ENCODE peak calls at places on chromosome 14, in eight cellular contexts. H is H1, Q is uterus, N is endothelial cell of umbilical vein, A is HepG2, K is IMR-90, M is transverse colon, O is tibial nerve. R is an unnamed sample.

GRCh38 chr14:34536951-34537676 is 2.4 kb downstream of the EAPP start:
- DNase-seq in H (no peak), Q (no peak), N (no peak), A (no peak), K (peak), M (no peak), O (no peak), R (no peak)

GRCh38 chr14:64741200-64741599 is 37.0 kb downstream of the PLEKHG3 start:
- DNase-seq in H (no peak), Q (no peak), N (no peak), A (no peak), K (no peak), M (no peak), O (no peak), R (no peak)

GRCh38 chr14:90275820-90276219 is 19.5 kb downstream of the PSMC1 start:
- DNase-seq in H (no peak), Q (no peak), N (peak), A (no peak), K (no peak), M (no peak), O (no peak), R (no peak)

GRCh38 chr14:89232366-89233070 is 184.5 kb downstream of the FOXN3 start:
- DNase-seq in H (no peak), Q (no peak), N (no peak), A (peak), K (no peak), M (no peak), O (no peak), R (no peak)

GRCh38 chr14:24425704-24426103 is 3.8 kb downstream of the CBLN3 start:
- DNase-seq in H (no peak), Q (no peak), N (peak), A (peak), K (peak), M (no peak), O (no peak), R (no peak)

GRCh38 chr14:80434574-80435321 is 223.4 kb upstream of the DIO2 start:
- DNase-seq in H (no peak), Q (no peak), N (no peak), A (no peak), K (peak), M (no peak), O (no peak), R (no peak)

GRCh38 chr14:35378638-35379568 is 25.6 kb downstream of the NFKBIA start:
- DNase-seq in H (no peak), Q (no peak), N (no peak), A (no peak), K (no peak), M (peak), O (no peak), R (no peak)

GRCh38 chr14:88986146-88986841 is 161.8 kb downstream of the TTC8 start:
- DNase-seq in H (no peak), Q (no peak), N (no peak), A (no peak), K (peak), M (no peak), O (no peak), R (no peak)

GRCh38 chr14:22180045-22180444 is 409.0 kb downstream of the DAD1 start:
- DNase-seq in H (no peak), Q (no peak), N (no peak), A (no peak), K (no peak), M (no peak), O (no peak), R (no peak)

GRCh38 chr14:68677476-68677875 is 115.4 kb downstream of the ZFP36L1 start:
- DNase-seq in H (no peak), Q (no peak), N (no peak), A (no peak), K (no peak), M (no peak), O (no peak), R (no peak)

GRCh38 chr14:73325630-73326299 is 88.5 kb downstream of the PAPLN start:
- DNase-seq in H (no peak), Q (no peak), N (no peak), A (no peak), K (no peak), M (no peak), O (no peak), R (no peak)

GRCh38 chr14:36504805-36505192 is 15.2 kb downstream of the NKX2-1 start:
- DNase-seq in H (no peak), Q (no peak), N (no peak), A (no peak), K (no peak), M (no peak), O (no peak), R (no peak)

GRCh38 chr14:94570440-94570839 is 9.2 kb downstream of the SERPINA4 start:
- DNase-seq in H (no peak), Q (no peak), N (no peak), A (no peak), K (no peak), M (no peak), O (no peak), R (no peak)

GRCh38 chr14:38127784-38128183 is 79.9 kb upstream of the SSTR1 start:
- DNase-seq in H (no peak), Q (no peak), N (no peak), A (no peak), K (peak), M (no peak), O (no peak), R (no peak)

GRCh38 chr14:68153275-68153674 is 333.7 kb downstream of the RAD51B start:
- DNase-seq in H (no peak), Q (no peak), N (no peak), A (no peak), K (no peak), M (no peak), O (no peak), R (no peak)

DNA sequence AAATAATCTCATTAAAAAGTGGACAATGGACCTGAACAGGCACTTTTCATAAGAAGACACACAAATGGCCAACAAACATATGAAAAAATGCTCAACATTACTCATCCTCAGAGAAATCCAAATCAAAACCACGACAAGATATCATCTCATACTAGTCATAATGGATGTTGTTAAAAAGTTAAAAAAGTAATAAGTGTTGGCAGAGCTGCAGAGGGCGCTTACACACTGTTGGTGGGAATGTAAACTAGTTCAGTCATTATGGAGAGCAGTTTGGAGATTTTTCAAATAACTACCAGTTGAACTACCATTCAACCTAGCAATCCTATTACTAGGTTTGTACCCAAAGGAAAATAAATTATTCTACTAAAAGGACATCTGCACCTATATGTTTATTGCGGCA is 47.2 kb downstream of the FOXG1 start:
- DNase-seq in H (no peak), Q (no peak), N (no peak), A (no peak), K (no peak), M (no peak), O (no peak), R (no peak)
- TF ChIP-seq CTCF in H (no peak), Q (no peak), N (no peak), A (no peak), K (no peak), M (no peak), O (no peak), R (no peak)

DNA sequence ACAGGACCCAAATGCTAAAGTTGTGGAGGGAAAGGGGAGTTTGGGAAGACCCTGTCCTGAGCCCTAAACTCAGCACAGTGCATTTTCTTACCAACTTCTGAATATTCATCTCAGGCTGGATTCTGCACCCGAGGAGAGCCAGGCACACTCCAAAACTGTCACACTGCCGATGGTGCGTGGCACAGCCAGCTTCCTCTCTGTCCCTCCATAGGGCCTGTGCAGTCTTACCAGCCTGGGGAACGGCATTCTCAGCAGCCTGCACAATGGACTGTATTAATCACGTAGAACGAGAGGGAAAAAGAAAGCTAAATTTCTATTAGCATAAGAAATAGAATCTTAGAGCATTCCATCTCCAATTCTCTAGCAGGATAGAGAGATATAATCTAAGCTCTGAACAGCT is 71.3 kb upstream of the GPATCH2L start:
- DNase-seq in H (no peak), Q (no peak), N (no peak), A (no peak), K (no peak), M (no peak), O (no peak), R (no peak)
- H3K27ac ChIP-seq in H (no peak), Q (no peak), N (no peak), A (no peak), K (no peak), M (no peak), O (no peak), R (no peak)

GRCh38 chr14:61438860-61439765 is 117.7 kb downstream of the PRKCH start:
- DNase-seq in H (no peak), Q (no peak), N (peak), A (peak), K (peak), M (peak), O (no peak), R (no peak)
- TF ChIP-seq POLR2A in H (no peak), Q (no peak), N (peak), A (no peak), K (no peak), M (no peak), O (no peak), R (no peak)

GRCh38 chr14:102255401-102256190 is 49.4 kb downstream of the MOK start:
- DNase-seq in H (no peak), Q (peak), N (no peak), A (no peak), K (peak), M (no peak), O (no peak), R (no peak)
- TF ChIP-seq CTCF in H (no peak), Q (no peak), N (no peak), A (no peak), K (no peak), M (no peak), O (no peak), R (no peak)

DNA sequence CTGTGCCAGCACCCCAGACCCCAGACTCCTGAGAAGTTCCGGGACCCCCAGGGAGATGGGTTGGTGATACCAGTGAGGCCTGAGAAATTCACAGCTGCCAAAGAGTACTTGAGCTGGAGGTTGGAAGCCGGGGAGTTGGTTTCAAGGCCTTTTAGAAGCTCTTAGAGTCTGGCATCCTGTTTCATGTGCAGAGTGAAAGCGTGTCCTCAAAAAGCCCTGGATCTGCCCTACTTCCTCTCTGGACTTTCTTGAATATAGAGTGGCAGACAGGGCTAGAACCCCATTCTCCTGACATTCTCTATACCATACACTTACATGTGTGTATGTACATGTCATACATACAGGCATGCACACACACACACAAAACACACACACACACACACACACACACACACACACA is 31.3 kb upstream of the PPM1A start:
- DNase-seq in H (no peak), Q (no peak), N (no peak), A (no peak), K (no peak), M (no peak), O (no peak), R (no peak)
- H3K27ac ChIP-seq in H (no peak), Q (peak), N (no peak), A (no peak), K (no peak), M (no peak), O (no peak), R (no peak)

GRCh38 chr14:58297762-58298476 is 436 bp upstream of the ARID4A start:
- DNase-seq in H (peak), Q (peak), N (peak), A (peak), K (peak), M (peak), O (peak), R (peak)
- TF ChIP-seq POLR2A in H (peak), Q (peak), N (peak), A (peak), K (peak), M (peak), O (peak), R (peak)

GRCh38 chr14:85293820-85294219 is 236.1 kb upstream of the FLRT2 start:
- DNase-seq in H (no peak), Q (no peak), N (no peak), A (no peak), K (no peak), M (no peak), O (no peak), R (no peak)
- TF ChIP-seq CTCF in H (no peak), Q (no peak), N (no peak), A (no peak), K (no peak), M (no peak), O (no peak), R (no peak)

R was measured in Peyer's patch.